ENCODE peak calls at places on chromosomes 3 and 15, in six cellular contexts. S is bronchial epithelial cell, H is uterus, J is IMR-90, D is fibroblast of mammary gland, M is mesothelial cell of epicardium. X is an unnamed sample.

GRCh38 chr3:133130168-133130567 is 92.0 kb downstream of the TMEM108 start:
- DNase-seq in H (no peak), D (peak; percentile 42), M (no peak), S (peak; percentile 5), J (peak; percentile 48), X (no peak)

GRCh38 chr3:73605388-73605787 is 19.4 kb downstream of the PDZRN3 start:
- DNase-seq in M (no peak), J (peak; percentile 91), H (no peak), D (peak; percentile 94), S (no peak), X (no peak)

GRCh38 chr3:196398782-196399181 is 33.4 kb downstream of the UBXN7 start:
- DNase-seq in H (no peak), D (no peak), J (no peak), M (no peak), S (peak; percentile 20), X (no peak)

GRCh38 chr3:115019900-115020299 is 127.2 kb downstream of the ZBTB20 start:
- DNase-seq in H (no peak), S (no peak), D (no peak), J (no peak), M (no peak), X (no peak)

GRCh38 chr3:40258555-40258954 is 51.0 kb upstream of the EIF1B start:
- DNase-seq in H (no peak), D (peak; percentile 52), J (peak; percentile 2), S (peak; percentile 94), M (no peak), X (peak; percentile 87)

GRCh38 chr3:115667175-115668065 is 44.1 kb downstream of the GAP43 start:
- DNase-seq in M (no peak), H (no peak), S (peak; percentile 83), D (peak; percentile 83), J (no peak), X (peak; percentile 13)

GRCh38 chr3:59127071-59127470 is 77.2 kb upstream of the CFAP20DC start:
- DNase-seq in J (peak; percentile 83), M (no peak), D (peak; percentile 69), H (no peak), S (peak; percentile 56), X (peak; percentile 56)

GRCh38 chr15:96524676-96525417 is 194.3 kb downstream of the NR2F2 start:
- DNase-seq in M (no peak), S (no peak), D (no peak), H (no peak), J (no peak), X (no peak)

GRCh38 chr3:134527037-134527436 is 41.2 kb downstream of the CEP63 start:
- DNase-seq in H (no peak), D (peak; percentile 4), M (no peak), J (peak; percentile 18), S (peak; percentile 7), X (peak; percentile 13)

GRCh38 chr3:158105710-158106438 is at the start of gene SHOX2:
- DNase-seq in H (peak; percentile 43), J (peak; percentile 46), M (peak; percentile 39), S (no peak), D (peak; percentile 59), X (peak; percentile 59)

GRCh38 chr15:76180321-76180720 is 120.5 kb downstream of the TMEM266 start:
- DNase-seq in D (no peak), H (no peak), S (no peak), M (no peak), J (no peak), X (no peak)

GRCh38 chr3:134326126-134326525 is 48.1 kb downstream of the AMOTL2 start:
- DNase-seq in S (no peak), D (no peak), H (no peak), J (no peak), M (no peak), X (no peak)

GRCh38 chr3:185825639-185826481 is 1.0 kb upstream of the IGF2BP2 start:
- DNase-seq in M (peak; percentile 42), D (peak; percentile 37), H (peak; percentile 25), S (peak; percentile 48), J (peak; percentile 44), X (peak; percentile 61)

GRCh38 chr3:151037746-151038145 is 47.7 kb upstream of the MED12L start:
- DNase-seq in J (peak; percentile 97), D (peak; percentile 94), H (peak; percentile 49), M (no peak), S (peak; percentile 74), X (peak; percentile 70)

GRCh38 chr15:68797589-68798377 is 22.9 kb downstream of the ANP32A start:
- DNase-seq in J (no peak), D (no peak), M (no peak), S (no peak), H (no peak), X (no peak)

GRCh38 chr3:178982138-178982537 is 89.5 kb downstream of the ZMAT3 start:
- DNase-seq in D (peak; percentile 75), J (peak; percentile 44), M (no peak), S (peak; percentile 81), H (no peak), X (peak; percentile 28)

GRCh38 chr15:75349851-75350588 is 3.2 kb downstream of the NEIL1 start:
- DNase-seq in J (no peak), M (no peak), D (no peak), H (no peak), S (no peak), X (no peak)

GRCh38 chr3:187735383-187735782 is 9.9 kb downstream of the BCL6 start:
- DNase-seq in M (no peak), S (no peak), D (no peak), J (no peak), H (no peak), X (no peak)

GRCh38 chr15:77493324-77493907 is 72.7 kb downstream of the HMG20A start:
- DNase-seq in J (peak; percentile 64), D (peak; percentile 40), S (no peak), H (no peak), M (no peak), X (no peak)

GRCh38 chr3:127406309-127407025 is 118.6 kb upstream of the PRR20G start:
- DNase-seq in S (peak; percentile 52), D (peak; percentile 14), H (no peak), J (peak; percentile 2), M (no peak), X (peak; percentile 80)

GRCh38 chr15:48309740-48310139 is 21.5 kb upstream of the DUT start:
- DNase-seq in H (no peak), J (no peak), S (peak; percentile 86), M (no peak), D (no peak), X (peak; percentile 37)

GRCh38 chr3:133374706-133375105 is 25.1 kb upstream of the BFSP2 start:
- DNase-seq in J (no peak), H (no peak), D (no peak), M (no peak), S (no peak), X (no peak)

GRCh38 chr3:43190682-43191081 is 84.8 kb upstream of the POMGNT2 start:
- DNase-seq in M (no peak), H (no peak), J (peak; percentile 91), D (peak; percentile 63), S (peak; percentile 16), X (peak; percentile 24)

GRCh38 chr15:42808921-42809320 is 72.0 kb upstream of the CDAN1 start:
- DNase-seq in M (no peak), D (peak; percentile 11), S (no peak), H (no peak), J (no peak), X (no peak)

GRCh38 chr3:13114811-13115615 is 41.8 kb upstream of the IQSEC1 start:
- DNase-seq in M (no peak), H (no peak), J (no peak), S (no peak), D (no peak), X (no peak)

GRCh38 chr3:135622215-135622614 is 343.3 kb upstream of the PPP2R3A start:
- DNase-seq in H (no peak), S (no peak), J (no peak), D (no peak), M (no peak), X (no peak)

GRCh38 chr3:10553586-10554235 is 48.3 kb upstream of the ATP2B2 start:
- DNase-seq in M (no peak), J (no peak), S (no peak), D (no peak), H (no peak), X (no peak)

GRCh38 chr15:74788716-74789151 is 6.9 kb downstream of the CSK start:
- DNase-seq in S (no peak), M (no peak), H (no peak), J (no peak), D (no peak), X (no peak)

GRCh38 chr3:186257866-186258265 is 104.2 kb downstream of the DGKG start:
- DNase-seq in S (no peak), J (peak; percentile 10), D (peak; percentile 86), H (no peak), M (no peak), X (no peak)

GRCh38 chr3:105747056-105747455 is 121.8 kb downstream of the CBLB start:
- DNase-seq in M (no peak), D (peak; percentile 92), J (peak; percentile 44), S (peak; percentile 62), H (no peak), X (peak; percentile 60)

GRCh38 chr3:8325306-8325705 is 176.3 kb upstream of the LMCD1 start:
- DNase-seq in M (no peak), S (no peak), D (no peak), J (no peak), H (no peak), X (no peak)

GRCh38 chr3:8320711-8321458 is 180.7 kb upstream of the LMCD1 start:
- DNase-seq in M (no peak), H (no peak), J (no peak), S (no peak), D (no peak), X (no peak)

GRCh38 chr3:8328971-8329370 is 172.7 kb upstream of the LMCD1 start:
- DNase-seq in D (no peak), J (no peak), M (no peak), S (no peak), H (no peak), X (no peak)

GRCh38 chr3:8327739-8328138 is 173.9 kb upstream of the LMCD1 start:
- DNase-seq in M (no peak), H (no peak), S (no peak), J (no peak), D (no peak), X (no peak)

GRCh38 chr3:8324727-8325126 is 176.9 kb upstream of the LMCD1 start:
- DNase-seq in S (peak; percentile 49), M (no peak), J (peak; percentile 27), D (peak; percentile 50), H (no peak), X (peak; percentile 32)
- TF ChIP-seq CTCF in S (peak; percentile 71), M (no peak), J (peak; percentile 48), D (peak; percentile 69), H (no peak), X (peak; percentile 45)

GRCh38 chr3:72587282-72587681 is 261.0 kb downstream of the SHQ1 start:
- DNase-seq in D (no peak), H (no peak), J (no peak), S (no peak), M (no peak), X (no peak)
- TF ChIP-seq CTCF in D (no peak), H (no peak), J (no peak), S (no peak), M (no peak), X (no peak)

GRCh38 chr3:16516695-16517481 is 3.4 kb upstream of the RFTN1 start:
- DNase-seq in D (peak; percentile 70), M (no peak), S (peak; percentile 37), J (peak; percentile 74), H (peak; percentile 65), X (peak; percentile 57)
- TF ChIP-seq CTCF in D (peak; percentile 72), M (no peak), S (peak; percentile 54), J (peak; percentile 76), H (peak; percentile 76), X (peak; percentile 19)

DNA sequence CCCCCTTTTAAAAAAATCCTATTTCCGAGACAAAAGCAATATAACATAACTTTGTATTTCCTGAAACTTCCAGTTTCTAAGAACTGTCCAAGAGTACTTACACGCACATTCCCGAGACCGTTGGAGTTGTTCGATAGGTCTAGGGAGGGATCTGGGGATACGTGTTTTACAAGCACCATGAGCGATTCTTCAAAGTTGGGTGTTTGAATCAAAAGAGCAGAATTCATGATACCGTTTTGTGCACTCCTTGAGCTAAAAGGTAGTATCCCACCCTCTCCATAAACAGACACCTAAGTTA is 704 bp upstream of the EDEM1 start:
- DNase-seq in M (no peak), S (peak; percentile 50), H (no peak), D (peak; percentile 43), J (peak; percentile 44), X (peak; percentile 24)
- TF ChIP-seq CTCF in M (no peak), S (no peak), H (no peak), D (no peak), J (no peak), X (no peak)